ENCODE peak calls at places on chromosomes 3 and 15, in eight cellular contexts. W is upper lobe of right lung, S is GM13977, B is breast epithelium, R is WERI-Rb-1, C is RWPE1, E is AG09309, G is AG10803. Q is an unnamed sample.

GRCh38 chr15:34753236-34753894 is 1.4 kb downstream of the GJD2 start:
- DNase-seq in R (no peak), G (peak), W (no peak), B (no peak), E (no peak), S (no peak), C (peak), Q (no peak)

GRCh38 chr15:68405426-68406250 is 26.3 kb downstream of the ITGA11 start:
- DNase-seq in S (no peak), B (no peak), R (no peak), G (no peak), C (no peak), E (no peak), W (no peak), Q (no peak)

GRCh38 chr3:45779746-45780735 is 16.3 kb downstream of the SLC6A20 start:
- DNase-seq in R (no peak), G (no peak), C (no peak), E (no peak), B (no peak), S (no peak), W (no peak), Q (no peak)

GRCh38 chr15:83483612-83484011 is 36.5 kb downstream of the SH3GL3 start:
- DNase-seq in G (no peak), W (no peak), B (no peak), R (no peak), S (no peak), C (no peak), E (no peak), Q (no peak)

GRCh38 chr3:148214695-148215094 is 483.0 kb upstream of the AGTR1 start:
- DNase-seq in S (no peak), C (no peak), E (no peak), R (no peak), G (no peak), B (no peak), W (no peak), Q (no peak)

GRCh38 chr15:25067725-25068309 is 113.0 kb downstream of the SNRPN start:
- DNase-seq in G (no peak), C (no peak), W (peak), R (no peak), E (no peak), S (no peak), B (no peak), Q (no peak)

GRCh38 chr3:127074900-127075360 is 92.0 kb downstream of the PLXNA1 start:
- DNase-seq in G (peak), C (peak), W (peak), R (peak), S (peak), E (peak), B (no peak), Q (no peak)

GRCh38 chr15:76932090-76932966 is 779 bp downstream of the RCN2 start:
- DNase-seq in G (no peak), S (no peak), C (no peak), W (no peak), B (no peak), E (no peak), R (no peak), Q (no peak)

GRCh38 chr3:13027154-13027553 is 46.1 kb downstream of the IQSEC1 start:
- DNase-seq in E (no peak), G (no peak), C (no peak), R (peak), B (no peak), S (no peak), W (peak), Q (no peak)

GRCh38 chr15:29220852-29221251 is 48.8 kb downstream of the NSMCE3 start:
- DNase-seq in R (no peak), W (no peak), E (no peak), C (no peak), G (peak), B (no peak), S (no peak), Q (no peak)

DNA sequence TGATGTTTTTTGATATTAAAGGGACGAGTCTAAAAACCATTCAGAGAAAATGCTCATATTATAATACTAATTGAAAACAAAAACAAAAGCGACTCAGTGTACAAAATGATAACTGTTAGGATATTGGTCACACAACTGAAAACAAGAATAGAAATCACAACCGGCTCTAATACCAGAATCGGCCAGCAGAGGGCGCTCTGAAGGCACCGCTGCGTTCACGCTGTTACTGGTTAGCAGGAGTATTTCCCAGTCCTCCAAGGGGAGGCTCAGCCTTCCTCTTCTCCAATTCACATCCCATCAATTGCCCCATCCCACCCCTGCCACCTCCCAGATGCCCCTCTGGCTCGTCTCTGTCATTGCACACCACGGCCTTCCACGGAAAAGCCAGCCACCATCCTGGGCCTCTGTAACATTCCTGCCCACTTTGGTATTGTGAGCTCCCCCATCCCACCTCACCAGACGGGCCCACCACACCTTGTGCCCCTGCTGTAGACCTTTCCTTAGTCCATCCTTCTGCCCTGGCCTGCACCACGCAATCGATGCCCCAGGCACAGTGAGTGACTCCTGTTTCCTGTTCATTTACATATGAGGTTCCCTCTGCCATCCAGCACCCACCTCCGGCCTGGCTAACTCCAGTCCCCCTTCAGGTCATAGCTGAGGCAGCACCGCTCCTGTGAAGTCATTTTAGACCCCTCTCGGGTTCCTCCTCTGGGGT is 8.5 kb downstream of the FAM107A start:
- DNase-seq in B (peak), S (peak), W (peak), C (peak), R (peak), G (peak), E (no peak), Q (peak)
- TF ChIP-seq CTCF in B (peak), S (peak), W (peak), C (peak), R (peak), G (peak), E (peak), Q (peak)

GRCh38 chr15:93072440-93073394 is 16.3 kb downstream of the RGMA start:
- DNase-seq in B (no peak), E (no peak), R (peak), G (peak), W (peak), S (no peak), C (peak), Q (peak)
- TF ChIP-seq CTCF in B (no peak), E (no peak), R (no peak), G (no peak), W (no peak), S (no peak), C (no peak), Q (peak)

GRCh38 chr3:53160335-53160659 is 712 bp upstream of the PRKCD start:
- DNase-seq in R (no peak), W (no peak), C (no peak), B (no peak), G (no peak), S (no peak), E (no peak), Q (no peak)
- TF ChIP-seq CTCF in R (no peak), W (no peak), C (no peak), B (peak), G (no peak), S (no peak), E (no peak), Q (no peak)

GRCh38 chr3:69425249-69425648 is 39.4 kb upstream of the FRMD4B start:
- DNase-seq in W (no peak), R (peak), C (no peak), E (no peak), S (peak), B (no peak), G (no peak), Q (no peak)
- TF ChIP-seq CTCF in W (peak), R (peak), C (no peak), E (peak), S (peak), B (peak), G (peak), Q (peak)

GRCh38 chr15:79339588-79340314 is 28.8 kb downstream of the TMED3 start:
- DNase-seq in R (peak), C (peak), E (peak), B (no peak), S (peak), G (peak), W (no peak), Q (no peak)

GRCh38 chr15:79341361-79341760 is 30.4 kb downstream of the TMED3 start:
- DNase-seq in B (no peak), S (no peak), C (no peak), R (no peak), E (no peak), W (no peak), G (no peak), Q (no peak)

GRCh38 chr15:79337591-79337990 is 26.7 kb downstream of the TMED3 start:
- DNase-seq in W (no peak), S (no peak), C (no peak), E (no peak), G (no peak), B (no peak), R (no peak), Q (no peak)

GRCh38 chr15:79340315-79340602 is 29.3 kb downstream of the TMED3 start:
- DNase-seq in R (no peak), W (no peak), C (no peak), S (no peak), G (no peak), B (no peak), E (no peak), Q (no peak)
- TF ChIP-seq CTCF in R (no peak), W (no peak), C (peak), S (no peak), G (no peak), B (no peak), E (no peak), Q (no peak)